ENCODE peak calls at places on chromosomes 12 and 14, in seven cellular contexts. V, W, K, F, L, G and M are unnamed samples.
A peak's percentile ranks its signal among the peaks of the same experiment; 100 is the strongest.

GRCh38 chr12:4441355-4442330 is 4.0 kb downstream of the FGF6 start:
- DNase-seq in V (peak; percentile 15), W (no peak), K (no peak), F (peak; percentile 46), L (no peak), G (peak; percentile 23), M (peak; percentile 95)

GRCh38 chr12:94150483-94151225 is 2.3 kb downstream of the PLXNC1 start:
- DNase-seq in V (peak; percentile 38), W (no peak), K (no peak), F (no peak), L (no peak), G (no peak), M (no peak)

GRCh38 chr14:96705422-96706092 is 91.6 kb upstream of the VRK1 start:
- DNase-seq in V (no peak), W (no peak), K (no peak), F (no peak), L (no peak), G (no peak), M (no peak)

GRCh38 chr14:91170504-91171121 is 56.7 kb downstream of the DGLUCY start:
- DNase-seq in V (no peak), W (no peak), K (peak; percentile 13), F (no peak), L (no peak), G (no peak), M (no peak)

GRCh38 chr12:34286934-34287333 is 264.6 kb downstream of the ALG10 start:
- DNase-seq in V (no peak), W (no peak), K (no peak), F (no peak), L (no peak), G (no peak), M (no peak)

GRCh38 chr12:42482820-42483533 is 106.6 kb downstream of the PRICKLE1 start:
- DNase-seq in V (peak; percentile 92), W (peak; percentile 47), K (peak; percentile 78), F (peak; percentile 37), L (no peak), G (peak; percentile 62), M (peak; percentile 69)

GRCh38 chr14:79395061-79395460 is 816.2 kb downstream of the DIO2 start:
- DNase-seq in V (no peak), W (no peak), K (no peak), F (peak; percentile 34), L (no peak), G (no peak), M (no peak)

GRCh38 chr12:64600164-64600561 is 10.1 kb upstream of the RASSF3 start:
- DNase-seq in V (no peak), W (no peak), K (no peak), F (no peak), L (no peak), G (no peak), M (no peak)

GRCh38 chr12:100427078-100427477 is 46.6 kb upstream of the NR1H4 start:
- DNase-seq in V (no peak), W (no peak), K (no peak), F (peak; percentile 67), L (peak; percentile 23), G (no peak), M (no peak)

GRCh38 chr14:95514131-95515079 is 2.0 kb downstream of the SYNE3 start:
- DNase-seq in V (no peak), W (no peak), K (no peak), F (no peak), L (no peak), G (no peak), M (no peak)

GRCh38 chr14:101464984-101465794 is 96.1 kb upstream of the DIO3 start:
- DNase-seq in V (no peak), W (no peak), K (no peak), F (no peak), L (no peak), G (no peak), M (no peak)

GRCh38 chr14:76090611-76091010 is 61.1 kb upstream of the GPATCH2L start:
- DNase-seq in V (no peak), W (no peak), K (no peak), F (no peak), L (no peak), G (no peak), M (no peak)

GRCh38 chr14:36313206-36313605 is 7.2 kb downstream of the MBIP start:
- DNase-seq in V (no peak), W (no peak), K (no peak), F (no peak), L (no peak), G (no peak), M (peak; percentile 18)

DNA sequence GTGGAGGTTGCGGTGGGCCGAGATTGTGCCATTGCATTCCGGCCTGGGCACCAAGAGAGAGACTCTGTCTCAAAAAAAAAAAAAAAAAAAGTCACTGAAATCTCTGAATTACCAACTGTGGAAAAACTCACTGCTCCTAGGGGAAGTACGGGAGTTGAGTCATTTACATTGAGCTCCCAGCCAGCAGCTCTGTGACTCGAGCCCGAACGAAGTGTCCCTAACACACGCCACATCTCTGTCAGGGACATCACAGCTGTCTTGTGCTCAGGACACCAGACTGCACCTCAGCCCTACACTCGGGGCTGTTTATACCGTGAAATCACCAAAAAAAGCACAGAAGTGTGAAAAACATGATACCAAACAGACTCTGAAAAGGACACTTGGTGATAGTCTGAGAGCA is 21.1 kb downstream of the ATP6V0A2 start:
- DNase-seq in V (no peak), W (no peak), K (no peak), F (no peak), L (no peak), G (no peak), M (no peak)
- H3K36me3 ChIP-seq in V (peaks cover 31% of the 10 kb centered on the region), W (peaks cover 4% of the 10 kb centered on the region), K (peaks cover 9% of the 10 kb centered on the region), F (peaks cover 42% of the 10 kb centered on the region), L (peaks cover 14% of the 10 kb centered on the region), G (peaks cover 23% of the 10 kb centered on the region), M (peaks cover 63% of the 10 kb centered on the region)

GRCh38 chr12:50732591-50732990 is 31.3 kb upstream of the ATF1 start:
- DNase-seq in V (no peak), W (no peak), K (no peak), F (peak; percentile 89), L (peak; percentile 3), G (no peak), M (no peak)

GRCh38 chr12:50728841-50729240 is 35.1 kb upstream of the ATF1 start:
- DNase-seq in V (no peak), W (no peak), K (no peak), F (no peak), L (no peak), G (no peak), M (no peak)

GRCh38 chr12:50727466-50727865 is 36.4 kb upstream of the ATF1 start:
- DNase-seq in V (no peak), W (no peak), K (no peak), F (no peak), L (no peak), G (no peak), M (no peak)

GRCh38 chr12:50725011-50725899 is 38.6 kb upstream of the ATF1 start:
- DNase-seq in V (no peak), W (no peak), K (no peak), F (no peak), L (no peak), G (no peak), M (no peak)

GRCh38 chr12:50728417-50728816 is 35.5 kb upstream of the ATF1 start:
- DNase-seq in V (no peak), W (no peak), K (no peak), F (no peak), L (no peak), G (no peak), M (no peak)
- H3K36me3 ChIP-seq in V (peaks cover 36% of the 10 kb centered on the region), W (peaks cover 12% of the 10 kb centered on the region), K (peaks cover 12% of the 10 kb centered on the region), F (peaks cover 20% of the 10 kb centered on the region), L (peaks cover 27% of the 10 kb centered on the region), G (peaks cover 30% of the 10 kb centered on the region), M (peaks cover 47% of the 10 kb centered on the region)

GRCh38 chr14:99445916-99446315 is 34.7 kb downstream of the SETD3 start:
- DNase-seq in V (no peak), W (no peak), K (no peak), F (no peak), L (no peak), G (no peak), M (no peak)
- H3K36me3 ChIP-seq in V (peaks cover 14% of the 10 kb centered on the region), W (no peaks in the 10 kb centered on the region), K (no peaks in the 10 kb centered on the region), F (peaks cover 8% of the 10 kb centered on the region), L (peaks cover 5% of the 10 kb centered on the region), G (peaks cover 14% of the 10 kb centered on the region), M (peaks cover 6% of the 10 kb centered on the region)

GRCh38 chr14:24164591-24164991 is 3.5 kb downstream of the IRF9 start:
- DNase-seq in V (no peak), W (no peak), K (no peak), F (no peak), L (no peak), G (no peak), M (no peak)

GRCh38 chr14:24159777-24160498 is 1.1 kb upstream of the IRF9 start:
- DNase-seq in V (no peak), W (no peak), K (no peak), F (no peak), L (no peak), G (no peak), M (no peak)

GRCh38 chr14:24162083-24162482 is 1.0 kb downstream of the IRF9 start:
- DNase-seq in V (no peak), W (no peak), K (no peak), F (peak; percentile 37), L (no peak), G (no peak), M (no peak)

GRCh38 chr14:24160499-24160849 is 591 bp upstream of the IRF9 start:
- DNase-seq in V (no peak), W (no peak), K (no peak), F (no peak), L (no peak), G (no peak), M (no peak)

GRCh38 chr14:24160850-24161804 is at the start of gene IRF9:
- DNase-seq in V (peak; percentile 97), W (peak; percentile 98), K (peak; percentile 97), F (peak; percentile 94), L (peak; percentile 89), G (peak; percentile 98), M (peak; percentile 95)
- H3K36me3 ChIP-seq in V (peaks cover 28% of the 10 kb centered on the region), W (peaks cover 53% of the 10 kb centered on the region), K (peaks cover 26% of the 10 kb centered on the region), F (peaks cover 70% of the 10 kb centered on the region), L (peaks cover 37% of the 10 kb centered on the region), G (peaks cover 20% of the 10 kb centered on the region), M (peaks cover 40% of the 10 kb centered on the region)

GRCh38 chr14:31320216-31320615 is 100.1 kb downstream of the HEATR5A start:
- DNase-seq in V (no peak), W (no peak), K (no peak), F (no peak), L (no peak), G (no peak), M (no peak)
- H3K36me3 ChIP-seq in V (peaks cover 15% of the 10 kb centered on the region), W (no peaks in the 10 kb centered on the region), K (no peaks in the 10 kb centered on the region), F (peaks cover 3% of the 10 kb centered on the region), L (no peaks in the 10 kb centered on the region), G (peaks cover 3% of the 10 kb centered on the region), M (no peaks in the 10 kb centered on the region)

DNA sequence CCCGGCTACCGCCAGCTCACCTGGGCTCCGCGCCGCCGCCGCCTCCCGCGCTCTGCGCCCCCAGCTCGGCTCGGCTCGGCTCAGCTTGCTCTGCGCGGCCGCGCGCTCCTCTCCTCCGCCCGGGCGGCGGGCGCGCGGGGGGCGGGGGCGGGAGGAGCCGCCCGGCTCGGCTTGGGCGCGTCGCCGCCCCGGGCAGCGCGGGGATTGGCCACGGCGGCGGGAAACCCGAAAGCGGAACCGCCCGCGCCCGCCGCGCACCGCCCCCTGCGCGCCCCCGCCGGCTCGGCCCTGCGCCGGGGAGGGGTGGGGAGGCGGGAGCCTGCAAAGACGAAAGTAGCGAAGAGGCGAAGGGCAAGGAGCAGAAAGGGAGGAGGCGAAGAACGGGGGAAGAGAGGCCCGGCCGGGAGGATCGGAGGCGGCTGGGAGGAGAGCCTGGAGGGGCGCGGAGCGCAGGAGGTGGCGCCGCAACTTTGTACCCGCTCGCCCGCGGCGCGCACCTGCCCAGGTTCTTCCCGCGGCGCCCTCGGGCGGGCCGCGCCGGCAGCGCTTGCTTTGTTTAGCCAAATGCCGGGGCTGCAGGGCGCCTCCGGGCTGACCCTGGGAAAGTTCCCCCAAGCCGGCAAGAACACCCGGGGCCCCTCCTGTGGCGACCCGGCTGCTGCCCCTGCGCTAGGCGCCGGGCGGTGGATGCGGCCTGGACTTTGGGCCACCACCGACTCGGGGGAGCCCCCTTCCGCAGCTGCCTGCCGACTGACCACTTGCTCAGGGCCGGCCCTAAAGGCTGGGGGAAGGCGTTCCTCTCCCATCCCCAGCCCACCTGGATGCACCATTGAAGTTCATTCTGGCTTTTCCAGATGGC is at the start of gene CAMKK2:
- DNase-seq in V (peak; percentile 91), W (peak; percentile 63), K (peak; percentile 80), F (peak; percentile 59), L (peak; percentile 54), G (peak; percentile 86), M (peak; percentile 95)
- H3K36me3 ChIP-seq in V (no peaks in the 10 kb centered on the region), W (no peaks in the 10 kb centered on the region), K (no peaks in the 10 kb centered on the region), F (no peaks in the 10 kb centered on the region), L (peaks cover 3% of the 10 kb centered on the region), G (no peaks in the 10 kb centered on the region), M (peaks cover 3% of the 10 kb centered on the region)